ENCODE peak calls at places on chromosomes 16 and 17, in seven cellular contexts. C, A, N, Z, T, X and E are unnamed samples.

GRCh38 chr17:30219315-30219714 is 16.2 kb downstream of the SLC6A4 start:
- DNase-seq in X (no peak), Z (no peak), N (no peak), C (no peak), A (no peak), T (no peak), E (no peak)

GRCh38 chr16:48575471-48576050 is 34.4 kb downstream of the N4BP1 start:
- DNase-seq in X (no peak), T (no peak), N (no peak), C (no peak), A (no peak), Z (no peak), E (no peak)

GRCh38 chr16:61926766-61927165 is 109.5 kb downstream of the CDH8 start:
- DNase-seq in X (no peak), Z (no peak), T (no peak), N (no peak), C (no peak), A (no peak), E (no peak)

GRCh38 chr16:71746442-71747046 is 22.0 kb upstream of the PHLPP2 start:
- DNase-seq in T (peak), Z (peak), A (peak), N (peak), C (no peak), X (no peak), E (no peak)

GRCh38 chr16:2009791-2010510 is at the start of gene ZNF598:
- DNase-seq in C (peak), T (peak), N (peak), Z (peak), X (peak), A (peak), E (peak)

GRCh38 chr17:77320046-77320445 is 179.3 kb downstream of the SEC14L1 start:
- DNase-seq in N (no peak), X (no peak), C (no peak), A (peak), Z (no peak), T (peak), E (peak)

GRCh38 chr16:67445913-67446907 is 15.3 kb downstream of the HSD11B2 start:
- DNase-seq in T (no peak), X (no peak), A (no peak), Z (no peak), C (no peak), N (no peak), E (no peak)

GRCh38 chr16:69187387-69187890 is 475 bp downstream of the SNTB2 start:
- DNase-seq in N (peak), X (peak), C (peak), Z (peak), T (no peak), A (no peak), E (peak)

GRCh38 chr17:78836420-78837021 is 4.1 kb downstream of the USP36 start:
- DNase-seq in T (no peak), Z (no peak), A (no peak), C (no peak), X (no peak), N (no peak), E (no peak)

GRCh38 chr17:49887086-49887743 is 39.3 kb upstream of the TAC4 start:
- DNase-seq in X (no peak), T (no peak), C (no peak), A (no peak), N (peak), Z (peak), E (peak)

GRCh38 chr16:31010539-31010938 is at the start of gene STX1B:
- DNase-seq in N (peak), T (no peak), Z (no peak), X (peak), A (no peak), C (peak), E (peak)

GRCh38 chr17:80474231-80474932 is 2.0 kb downstream of the NPTX1 start:
- DNase-seq in C (no peak), N (peak), X (no peak), Z (no peak), T (peak), A (peak), E (no peak)

GRCh38 chr17:75138519-75138918 is 7.0 kb upstream of the NT5C start:
- DNase-seq in C (no peak), Z (no peak), A (peak), N (no peak), T (no peak), X (no peak), E (no peak)

GRCh38 chr16:30958164-30959083 is 870 bp downstream of the SETD1A start:
- DNase-seq in A (peak), N (peak), C (peak), X (peak), T (peak), Z (no peak), E (peak)

GRCh38 chr16:72256398-72257048 is 84.6 kb upstream of the PMFBP1 start:
- DNase-seq in Z (no peak), T (peak), N (no peak), X (no peak), A (peak), C (no peak), E (no peak)

GRCh38 chr16:22357635-22357971 is 16.8 kb downstream of the CDR2 start:
- DNase-seq in X (no peak), N (no peak), Z (no peak), T (no peak), C (no peak), A (no peak), E (no peak)

GRCh38 chr17:65022751-65023421 is 33.7 kb downstream of the GNA13 start:
- DNase-seq in X (no peak), Z (no peak), T (peak), A (peak), N (no peak), C (no peak), E (no peak)

GRCh38 chr16:48099455-48099854 is 56.3 kb downstream of the ABCC12 start:
- DNase-seq in A (no peak), Z (no peak), N (peak), C (no peak), T (no peak), X (no peak), E (peak)

GRCh38 chr16:8080817-8081216 is 509.5 kb downstream of the TMEM114 start:
- DNase-seq in T (no peak), Z (no peak), X (no peak), A (no peak), C (no peak), N (no peak), E (no peak)

GRCh38 chr17:4161560-4162221 is 18.7 kb downstream of the CYB5D2 start:
- DNase-seq in N (peak), A (no peak), Z (peak), X (no peak), T (no peak), C (no peak), E (no peak)

GRCh38 chr17:28503420-28503819 is 2.7 kb upstream of the FOXN1 start:
- DNase-seq in A (no peak), N (no peak), Z (no peak), T (no peak), X (no peak), C (no peak), E (no peak)

GRCh38 chr17:49016775-49017463 is 19.7 kb downstream of the IGF2BP1 start:
- DNase-seq in N (no peak), X (peak), T (no peak), Z (no peak), A (peak), C (no peak), E (peak)

GRCh38 chr17:27407916-27408846 is 48.1 kb upstream of the KSR1 start:
- DNase-seq in C (no peak), Z (no peak), N (peak), X (no peak), A (peak), T (peak), E (no peak)

GRCh38 chr16:54374136-54374535 is 87.5 kb upstream of the IRX3 start:
- DNase-seq in Z (peak), X (no peak), C (peak), A (peak), T (peak), N (no peak), E (no peak)

GRCh38 chr17:55833311-55833710 is 82.5 kb downstream of the PCTP start:
- DNase-seq in Z (no peak), A (no peak), T (no peak), N (no peak), C (no peak), X (no peak), E (no peak)

GRCh38 chr17:80034977-80035686 is 540 bp downstream of the TBC1D16 start:
- DNase-seq in Z (no peak), C (peak), N (peak), A (peak), X (peak), T (peak), E (peak)

GRCh38 chr17:32741381-32741780 is 135.5 kb downstream of the MYO1D start:
- DNase-seq in X (no peak), C (no peak), A (no peak), T (no peak), N (no peak), Z (no peak), E (no peak)

GRCh38 chr17:49557204-49558024 is 18.3 kb upstream of the NXPH3 start:
- DNase-seq in N (peak), X (peak), T (peak), A (peak), Z (peak), C (no peak), E (peak)

GRCh38 chr17:18877104-18877503 is 19.2 kb downstream of the PRPSAP2 start:
- DNase-seq in A (peak), T (no peak), N (no peak), C (no peak), X (no peak), Z (no peak), E (no peak)

GRCh38 chr17:6823011-6823442 is 8.5 kb downstream of the TEKT1 start:
- DNase-seq in T (peak), A (peak), C (no peak), N (no peak), X (no peak), Z (no peak), E (no peak)

GRCh38 chr17:64007838-64008282 is 9.7 kb downstream of the PRR29 start:
- DNase-seq in X (peak), C (no peak), T (no peak), Z (no peak), A (no peak), N (no peak), E (peak)

GRCh38 chr16:88705746-88706287 is 391 bp downstream of the RNF166 start:
- DNase-seq in T (no peak), X (no peak), C (no peak), A (no peak), Z (no peak), N (no peak), E (no peak)

GRCh38 chr16:76345093-76345735 is 68.0 kb downstream of the CNTNAP4 start:
- DNase-seq in A (no peak), Z (peak), T (peak), X (no peak), N (peak), C (no peak), E (no peak)

GRCh38 chr17:38598536-38598935 is 7.2 kb downstream of the SRCIN1 start:
- DNase-seq in C (peak), X (peak), Z (peak), A (peak), T (peak), N (peak), E (peak)

GRCh38 chr17:4365103-4365627 is 1.3 kb downstream of the UBE2G1 start:
- DNase-seq in X (peak), T (peak), A (peak), Z (peak), C (peak), N (peak), E (peak)

GRCh38 chr17:41496803-41497484 is 7.2 kb upstream of the KRT36 start:
- DNase-seq in A (peak), N (peak), Z (peak), X (peak), C (peak), T (peak), E (peak)

GRCh38 chr16:56608876-56609462 is 585 bp downstream of the MT2A start:
- DNase-seq in A (no peak), N (peak), C (no peak), X (no peak), T (peak), Z (no peak), E (no peak)

GRCh38 chr16:4836727-4837126 is 10.4 kb downstream of the GLYR1 start:
- DNase-seq in T (no peak), A (no peak), Z (no peak), C (no peak), N (no peak), X (no peak), E (no peak)
- H2AK5ac ChIP-seq in T (no peak), A (no peak), Z (no peak), C (no peak), N (no peak), X (no peak), E (no peak)

DNA sequence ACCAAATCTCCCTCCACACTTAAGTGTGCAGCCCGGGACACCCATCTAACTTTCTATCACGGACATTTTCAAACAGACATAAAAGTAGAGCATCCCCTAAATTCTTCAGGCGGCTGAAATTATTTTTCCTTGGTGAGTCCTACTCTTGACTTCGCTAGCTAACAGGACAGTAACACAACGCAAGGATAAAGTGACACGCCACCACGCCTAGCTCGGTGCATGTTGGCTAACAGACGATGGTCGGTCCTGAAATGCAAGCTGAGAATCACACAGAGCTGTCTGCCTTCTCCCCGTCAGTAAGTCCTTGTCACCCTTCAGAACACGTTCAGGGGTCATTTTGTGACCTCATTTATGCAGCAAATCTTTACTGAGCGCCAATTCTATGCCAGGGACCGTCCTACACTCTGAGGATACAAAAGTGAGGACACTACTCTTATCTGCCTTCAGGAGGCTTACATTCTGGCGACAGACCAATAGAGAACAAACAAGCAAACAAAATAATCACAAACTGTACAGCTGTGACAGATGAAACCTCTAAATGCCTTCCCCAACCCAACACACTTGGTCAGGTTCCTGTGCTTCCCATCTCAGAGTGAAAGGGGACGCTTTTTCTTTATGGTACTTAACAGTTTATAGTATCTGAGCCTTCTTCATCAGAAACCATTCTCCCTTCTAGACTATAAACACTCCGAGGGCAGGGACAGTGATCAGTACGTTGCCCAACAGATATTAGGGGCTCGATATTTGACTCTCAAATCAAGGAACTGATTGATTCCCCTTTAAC is 1.3 kb downstream of the NTAN1 start:
- DNase-seq in Z (no peak), A (no peak), C (no peak), N (no peak), X (no peak), T (no peak), E (no peak)
- H3K23ac ChIP-seq in Z (no peak), A (peak), C (no peak), N (no peak), X (no peak), T (no peak), E (no peak)

GRCh38 chr16:64880994-64881393 is 240.9 kb downstream of the CDH11 start:
- DNase-seq in Z (no peak), X (no peak), C (no peak), A (peak), N (no peak), T (no peak), E (no peak)

GRCh38 chr16:64878964-64879363 is 242.9 kb downstream of the CDH11 start:
- DNase-seq in Z (no peak), C (no peak), N (no peak), T (no peak), A (no peak), X (no peak), E (no peak)

GRCh38 chr16:64882385-64882784 is 239.5 kb downstream of the CDH11 start:
- DNase-seq in T (no peak), X (no peak), Z (no peak), N (no peak), C (no peak), A (no peak), E (no peak)
- H3K4ac ChIP-seq in T (no peak), X (no peak), Z (no peak), N (no peak), C (no peak), A (no peak), E (no peak)

DNA sequence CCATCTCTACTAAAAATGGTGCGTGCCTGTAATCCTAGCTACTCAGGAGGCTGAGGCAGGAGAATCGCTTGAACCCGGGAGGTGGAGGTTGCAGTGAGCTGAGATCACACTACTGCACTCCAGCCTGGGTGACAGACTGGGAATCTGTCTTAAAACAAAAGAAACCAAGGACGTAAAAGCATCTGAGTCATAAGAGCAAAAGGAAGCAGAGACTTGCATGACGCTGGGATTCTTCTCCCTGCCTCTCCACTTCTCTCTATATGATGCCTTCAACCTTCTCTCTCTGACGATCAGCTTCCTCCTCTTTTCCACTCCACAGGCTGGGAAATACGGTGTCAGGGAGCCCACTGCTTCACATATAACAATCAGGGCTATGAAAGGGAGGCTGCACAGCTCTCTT is 43.2 kb upstream of the CCL1 start:
- DNase-seq in A (no peak), T (no peak), Z (no peak), N (no peak), C (no peak), X (no peak), E (no peak)
- H2AK5ac ChIP-seq in A (no peak), T (no peak), Z (no peak), N (no peak), C (no peak), X (no peak), E (no peak)

DNA sequence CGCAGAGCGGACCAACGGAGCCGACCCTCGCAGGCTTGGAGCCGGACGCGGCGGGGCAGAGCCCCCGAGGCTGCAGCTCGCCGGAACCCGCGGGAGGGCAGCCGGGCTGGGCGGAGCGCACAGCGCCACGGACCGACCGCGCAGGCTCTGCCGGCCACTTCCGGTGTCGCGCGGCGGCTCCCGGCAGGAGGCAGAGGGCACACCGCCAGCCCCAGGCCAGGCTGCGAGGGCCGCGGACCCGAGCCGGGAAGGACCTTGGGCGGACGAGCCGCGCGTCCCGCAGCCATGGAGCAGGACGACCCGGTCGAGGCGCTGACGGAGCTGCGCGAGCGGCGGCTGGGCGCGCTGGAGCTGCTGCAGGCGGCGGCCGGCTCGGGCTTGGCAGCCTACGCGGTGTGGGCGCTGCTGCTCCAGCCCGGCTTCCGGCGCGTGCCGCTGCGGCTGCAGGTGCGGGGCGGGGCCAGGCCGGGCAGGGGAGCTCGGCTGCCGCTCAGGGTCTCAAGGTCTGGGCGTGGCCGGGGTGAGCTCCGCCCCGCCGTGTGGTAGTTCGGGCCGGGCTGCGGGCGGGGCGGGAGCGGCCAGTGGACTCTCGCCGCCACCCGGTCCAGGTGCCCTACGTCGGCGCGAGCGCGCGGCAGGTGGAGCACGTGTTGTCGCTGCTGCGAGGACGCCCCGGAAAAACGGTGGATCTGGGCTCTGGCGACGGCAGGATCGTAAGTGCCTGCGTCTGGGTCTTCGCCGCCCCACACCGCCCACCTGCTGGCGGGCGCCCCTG is at the start of gene ANTKMT:
- DNase-seq in X (peak), N (peak), C (peak), Z (peak), T (peak), A (peak), E (peak)
- H3K23ac ChIP-seq in X (no peak), N (peak), C (peak), Z (no peak), T (peak), A (peak), E (no peak)